ENCODE peak calls at places on chromosomes 4 and X, in eight cellular contexts. N is EH; B is NCI-H1694; D is GM23248; W is HCEC 1CT; L is HFFc6; J is activated T-helper 9 cell treated with anti-CD3 and anti-CD28 coated beads, Interleukin-2, amount 50 U/mL, for 16 hours; T is activated CD8-positive, alpha-beta memory T cell treated with anti-CD3 and anti-CD28 coated beads for 48 hours. G is an unnamed sample.

GRCh38 chrX:10033360-10034007 is 66.3 kb downstream of the CLDN34 start:
- DNase-seq in N (peak), B (no peak), D (peak), W (no peak), L (peak), J (no peak), T (no peak), G (no peak)

GRCh38 chr4:54055494-54055893 is 8.9 kb downstream of the CHIC2 start:
- DNase-seq in N (no peak), B (no peak), D (no peak), W (no peak), L (no peak), J (no peak), T (no peak), G (no peak)

GRCh38 chrX:104253567-104254441 is 929 bp downstream of the ESX1 start:
- DNase-seq in N (no peak), B (no peak), D (peak), W (no peak), L (no peak), J (no peak), T (no peak), G (no peak)

GRCh38 chrX:20432048-20432447 is 165.3 kb upstream of the RPS6KA3 start:
- DNase-seq in N (peak), B (no peak), D (peak), W (peak), L (no peak), J (no peak), T (no peak), G (no peak)

GRCh38 chrX:31021537-31021936 is 50.3 kb downstream of the FTHL17 start:
- DNase-seq in N (no peak), B (no peak), D (no peak), W (no peak), L (no peak), J (no peak), T (no peak), G (no peak)

GRCh38 chr4:173217727-173218126 is 49.1 kb downstream of the GALNT7 start:
- DNase-seq in N (peak), B (no peak), D (peak), W (peak), L (no peak), J (no peak), T (no peak), G (no peak)

GRCh38 chrX:40122487-40122886 is 24.7 kb upstream of the BCOR start:
- DNase-seq in N (no peak), B (no peak), D (no peak), W (no peak), L (no peak), J (no peak), T (no peak), G (no peak)

GRCh38 chr4:80610845-80611244 is 275.3 kb downstream of the CFAP299 start:
- DNase-seq in N (peak), B (no peak), D (peak), W (peak), L (peak), J (no peak), T (no peak), G (peak)

GRCh38 chrX:155028192-155028591 is 1.5 kb downstream of the FUNDC2 start:
- DNase-seq in N (no peak), B (no peak), D (no peak), W (no peak), L (no peak), J (no peak), T (no peak), G (peak)

GRCh38 chr4:41066049-41066448 is 148.3 kb downstream of the APBB2 start:
- DNase-seq in N (no peak), B (no peak), D (no peak), W (no peak), L (no peak), J (no peak), T (no peak), G (no peak)

GRCh38 chr4:109890076-109890475 is 22.6 kb upstream of the EGF start:
- DNase-seq in N (no peak), B (no peak), D (no peak), W (no peak), L (no peak), J (no peak), T (no peak), G (no peak)

GRCh38 chr4:17469931-17470674 is 41.8 kb downstream of the QDPR start:
- DNase-seq in N (peak), B (no peak), D (no peak), W (no peak), L (peak), J (no peak), T (no peak), G (no peak)

GRCh38 chr4:573122-573892 is 2.8 kb downstream of the TMEM271 start:
- DNase-seq in N (no peak), B (peak), D (no peak), W (no peak), L (no peak), J (no peak), T (no peak), G (no peak)

GRCh38 chr4:142405021-142405991 is 440.8 kb downstream of the INPP4B start:
- DNase-seq in N (peak), B (no peak), D (peak), W (peak), L (peak), J (peak), T (peak), G (no peak)

GRCh38 chr4:100849319-100849718 is 331.5 kb upstream of the EMCN start:
- DNase-seq in N (no peak), B (peak), D (no peak), W (no peak), L (no peak), J (no peak), T (no peak), G (no peak)

GRCh38 chrX:119887721-119888425 is 7.8 kb upstream of the AKAP14 start:
- DNase-seq in N (peak), B (no peak), D (peak), W (peak), L (peak), J (peak), T (peak), G (peak)

GRCh38 chrX:40736170-40736505 is 796 bp upstream of the MED14 start:
- DNase-seq in N (no peak), B (no peak), D (no peak), W (no peak), L (no peak), J (no peak), T (no peak), G (no peak)

GRCh38 chr4:79331126-79331876 is 5.4 kb upstream of the NAA11 start:
- DNase-seq in N (no peak), B (no peak), D (no peak), W (no peak), L (no peak), J (no peak), T (no peak), G (peak)

GRCh38 chr4:67451464-67451863 is 93.8 kb downstream of the CENPC start:
- DNase-seq in N (no peak), B (no peak), D (peak), W (peak), L (no peak), J (no peak), T (no peak), G (no peak)

GRCh38 chrX:131066237-131066636 is 8.1 kb downstream of the ARHGAP36 start:
- DNase-seq in N (no peak), B (no peak), D (no peak), W (no peak), L (no peak), J (no peak), T (no peak), G (no peak)

GRCh38 chr4:26073886-26074560 is 160.0 kb downstream of the SMIM20 start:
- DNase-seq in N (no peak), B (no peak), D (no peak), W (no peak), L (no peak), J (no peak), T (no peak), G (no peak)

G was measured in NCI-H146.